ENCODE peak calls at places on chromosomes 12 and 14, in nine cellular contexts. Y is heart left ventricle, K is NCI-H526 treated with DMSO at 0.1 percent for 48 hours, H is body of pancreas, R is substantia nigra, F is activated T-helper 1 cell treated with Interleukin-2 at 50 U/mL for 16 hours, L is tibial nerve, B is H9, P is ELR. D is an unnamed sample.

GRCh38 chr14:79601579-79601978 is 609.7 kb downstream of the DIO2 start:
- DNase-seq in L (no peak), H (no peak), R (no peak), K (no peak), B (no peak), Y (no peak), P (no peak), F (no peak), D (no peak)

GRCh38 chr14:72013606-72014129 is 81.4 kb downstream of the RGS6 start:
- DNase-seq in R (no peak), F (no peak), Y (no peak), H (no peak), P (no peak), K (peak; percentile 85), B (no peak), L (no peak), D (no peak)

GRCh38 chr12:116594325-116595038 is 35.3 kb downstream of the MAP1LC3B2 start:
- DNase-seq in P (no peak), Y (peak; percentile 49), K (no peak), L (no peak), R (no peak), H (no peak), B (no peak), F (peak; percentile 30), D (peak; percentile 11)

GRCh38 chr14:45679852-45680251 is 426.9 kb upstream of the MIS18BP1 start:
- DNase-seq in Y (no peak), R (no peak), H (no peak), B (no peak), K (no peak), P (peak; percentile 96), F (no peak), L (no peak), D (no peak)

GRCh38 chr12:109677323-109677722 is 36.3 kb upstream of the FAM222A start:
- DNase-seq in H (no peak), B (no peak), P (no peak), Y (no peak), R (no peak), K (no peak), L (no peak), F (no peak), D (no peak)

GRCh38 chr12:1605129-1606020 is 11.0 kb upstream of the FBXL14 start:
- DNase-seq in Y (peak; percentile 79), L (peak; percentile 46), H (peak; percentile 79), F (no peak), B (peak; percentile 74), K (peak; percentile 55), R (peak; percentile 59), P (peak; percentile 91), D (no peak)

GRCh38 chr12:42588981-42589464 is 523 bp downstream of the PRICKLE1 start:
- DNase-seq in K (no peak), L (peak; percentile 12), F (no peak), P (peak; percentile 51), Y (peak; percentile 46), R (no peak), H (peak; percentile 51), B (peak; percentile 76), D (no peak)

GRCh38 chr12:34400423-34400881 is 378.2 kb downstream of the ALG10 start:
- DNase-seq in K (no peak), B (no peak), Y (peak; percentile 1), P (no peak), R (no peak), F (no peak), L (no peak), H (no peak), D (no peak)

GRCh38 chr12:25529738-25530137 is 23.3 kb downstream of the LMNTD1 start:
- DNase-seq in P (peak; percentile 71), K (no peak), Y (no peak), B (no peak), L (no peak), F (no peak), R (no peak), H (no peak), D (no peak)

GRCh38 chr12:57127101-57127709 is 1.1 kb upstream of the LRP1 start:
- DNase-seq in R (peak; percentile 42), Y (peak; percentile 72), K (peak; percentile 23), L (peak; percentile 67), H (peak; percentile 90), P (peak; percentile 68), F (peak; percentile 7), B (peak; percentile 89), D (no peak)

GRCh38 chr12:95796225-95796981 is 5.8 kb upstream of the NTN4 start:
- DNase-seq in L (no peak), B (no peak), K (no peak), P (peak; percentile 16), Y (no peak), H (no peak), R (no peak), F (no peak), D (no peak)

GRCh38 chr12:119115296-119115905 is 63.3 kb upstream of the HSPB8 start:
- DNase-seq in P (peak; percentile 22), K (no peak), L (no peak), B (peak; percentile 66), F (no peak), Y (peak; percentile 35), H (peak; percentile 29), R (peak; percentile 3), D (no peak)

GRCh38 chr12:98745578-98746391 is 100.7 kb downstream of the APAF1 start:
- DNase-seq in F (no peak), L (no peak), R (no peak), H (peak; percentile 30), P (no peak), Y (no peak), K (no peak), B (peak; percentile 46), D (no peak)

GRCh38 chr12:42893802-42894201 is 304.3 kb upstream of the PRICKLE1 start:
- DNase-seq in F (no peak), H (no peak), P (no peak), K (no peak), L (no peak), B (no peak), Y (no peak), R (no peak), D (no peak)

GRCh38 chr14:81453166-81453766 is 53.1 kb upstream of the STON2 start:
- DNase-seq in P (peak; percentile 57), L (peak; percentile 34), K (peak; percentile 62), F (peak; percentile 7), R (peak; percentile 46), Y (peak; percentile 33), B (peak; percentile 58), H (peak; percentile 70), D (no peak)

GRCh38 chr14:67556671-67557070 is 23.6 kb downstream of the PLEKHH1 start:
- DNase-seq in B (no peak), R (no peak), K (no peak), F (no peak), Y (no peak), P (no peak), H (no peak), L (no peak), D (no peak)

GRCh38 chr14:73457050-73457934 is 1.1 kb downstream of the NUMB start:
- DNase-seq in P (peak; percentile 71), Y (peak; percentile 49), F (no peak), K (peak; percentile 58), R (peak; percentile 42), B (peak; percentile 48), L (no peak), H (peak; percentile 45), D (peak; percentile 0)

GRCh38 chr14:20754308-20754707 is 8.6 kb downstream of the EDDM3A start:
- DNase-seq in H (peak; percentile 60), L (no peak), P (no peak), K (no peak), F (no peak), B (no peak), R (no peak), Y (no peak), D (no peak)

GRCh38 chr12:28164644-28165313 is 25.5 kb upstream of the CCDC91 start:
- DNase-seq in P (no peak), K (no peak), B (no peak), Y (no peak), R (no peak), L (no peak), F (no peak), H (peak; percentile 31), D (no peak)

GRCh38 chr12:51357374-51358047 is 11.0 kb upstream of the CELA1 start:
- DNase-seq in L (no peak), B (no peak), H (no peak), P (no peak), Y (no peak), K (no peak), F (no peak), R (no peak), D (no peak)

GRCh38 chr12:10212623-10213131 is at the start of gene GABARAPL1:
- DNase-seq in B (peak; percentile 83), R (peak; percentile 83), H (peak; percentile 87), K (peak; percentile 63), P (peak; percentile 79), Y (peak; percentile 92), L (peak; percentile 82), F (peak; percentile 73), D (peak; percentile 73)

GRCh38 chr14:31275731-31276130 is 68.1 kb upstream of the HECTD1 start:
- DNase-seq in K (no peak), H (no peak), L (no peak), F (no peak), R (no peak), B (no peak), Y (no peak), P (peak; percentile 41), D (no peak)

GRCh38 chr12:132403636-132404434 is 74.4 kb upstream of the GALNT9 start:
- DNase-seq in F (no peak), L (no peak), H (no peak), R (no peak), K (no peak), B (no peak), P (no peak), Y (no peak), D (no peak)

GRCh38 chr14:70988452-70988851 is 81.2 kb downstream of the PCNX1 start:
- DNase-seq in P (no peak), R (no peak), B (no peak), K (no peak), F (no peak), H (no peak), Y (no peak), L (no peak), D (no peak)

GRCh38 chr14:24309538-24310386 is at the start of gene LTB4R2:
- DNase-seq in K (no peak), F (no peak), B (no peak), L (no peak), P (no peak), H (no peak), R (no peak), Y (no peak), D (no peak)

GRCh38 chr12:50042693-50043092 is 14.7 kb upstream of the ASIC1 start:
- DNase-seq in B (no peak), K (no peak), Y (no peak), F (no peak), P (no peak), L (no peak), R (no peak), H (no peak), D (no peak)

GRCh38 chr14:37903561-37904191 is 304.0 kb upstream of the SSTR1 start:
- DNase-seq in R (no peak), F (no peak), Y (no peak), K (peak; percentile 25), L (no peak), B (no peak), H (peak; percentile 33), P (peak; percentile 80), D (no peak)

GRCh38 chr12:18436163-18436562 is 174.8 kb downstream of the PIK3C2G start:
- DNase-seq in Y (no peak), P (no peak), H (no peak), R (no peak), B (no peak), L (no peak), F (no peak), K (no peak), D (no peak)

GRCh38 chr14:105863296-105864108 is 337.1 kb downstream of the TMEM121 start:
- DNase-seq in Y (peak; percentile 10), L (peak; percentile 8), B (peak; percentile 20), R (no peak), H (no peak), F (no peak), P (no peak), K (no peak), D (no peak)

GRCh38 chr14:51676549-51676948 is 24.8 kb downstream of the FRMD6 start:
- DNase-seq in R (no peak), K (no peak), L (no peak), H (no peak), P (peak; percentile 49), F (no peak), B (no peak), Y (no peak), D (no peak)

GRCh38 chr14:104689620-104690265 is 325 bp downstream of the INF2 start:
- DNase-seq in B (no peak), K (no peak), P (peak; percentile 70), L (no peak), H (no peak), R (no peak), Y (no peak), F (no peak), D (no peak)